ENCODE peak calls at places on chromosomes 12 and 14, in nine cellular contexts. K is GM12878, M is A549, P is sigmoid colon, D is suprapubic skin, L is transverse colon, A is SK-N-SH, X is K562, H is stomach. G is an unnamed sample.

GRCh38 chr14:104134061-104134965 is 4.1 kb upstream of the KIF26A start:
- DNase-seq in K (no peak), M (no peak), P (no peak), D (peak), L (no peak), A (peak), X (no peak), H (no peak), G (no peak)

GRCh38 chr14:52267501-52268190 is at the start of gene PTGDR:
- DNase-seq in K (no peak), M (no peak), P (no peak), D (no peak), L (peak), A (peak), X (no peak), H (peak), G (peak)

GRCh38 chr12:49890096-49890461 is 13.6 kb downstream of the FAIM2 start:
- DNase-seq in K (no peak), M (no peak), P (no peak), D (no peak), L (no peak), A (no peak), X (no peak), H (no peak), G (no peak)

GRCh38 chr12:70154960-70155589 is 88.2 kb upstream of the CNOT2 start:
- DNase-seq in K (no peak), M (peak), P (no peak), D (no peak), L (no peak), A (no peak), X (no peak), H (no peak), G (no peak)

GRCh38 chr12:44063671-44064070 is 227.8 kb downstream of the TMEM117 start:
- DNase-seq in K (no peak), M (no peak), P (no peak), D (no peak), L (no peak), A (no peak), X (no peak), H (no peak), G (no peak)

GRCh38 chr12:119630962-119631550 is 36.9 kb upstream of the PRKAB1 start:
- DNase-seq in K (no peak), M (no peak), P (no peak), D (no peak), L (no peak), A (no peak), X (peak), H (no peak), G (no peak)

GRCh38 chr14:55512421-55512820 is 67.6 kb upstream of the KTN1 start:
- DNase-seq in K (no peak), M (no peak), P (no peak), D (no peak), L (no peak), A (no peak), X (no peak), H (no peak), G (no peak)

GRCh38 chr14:52693004-52693403 is 2.4 kb downstream of the ERO1A start:
- DNase-seq in K (no peak), M (no peak), P (no peak), D (no peak), L (no peak), A (no peak), X (no peak), H (no peak), G (no peak)

GRCh38 chr14:105365681-105366080 is 32.7 kb upstream of the TEX22 start:
- DNase-seq in K (no peak), M (no peak), P (no peak), D (no peak), L (no peak), A (no peak), X (no peak), H (no peak), G (no peak)

GRCh38 chr14:99982449-99983250 is 82.6 kb upstream of the EVL start:
- DNase-seq in K (peak), M (peak), P (no peak), D (no peak), L (peak), A (peak), X (peak), H (peak), G (no peak)

GRCh38 chr12:47219243-47219642 is 139.5 kb upstream of the AMIGO2 start:
- DNase-seq in K (no peak), M (peak), P (no peak), D (no peak), L (no peak), A (no peak), X (no peak), H (no peak), G (no peak)

GRCh38 chr12:32273712-32274111 is 125.6 kb upstream of the FGD4 start:
- DNase-seq in K (no peak), M (no peak), P (no peak), D (no peak), L (peak), A (no peak), X (peak), H (no peak), G (no peak)

GRCh38 chr12:53938276-53939140 is at the start of gene HOXC13:
- DNase-seq in K (no peak), M (peak), P (no peak), D (peak), L (no peak), A (peak), X (peak), H (no peak), G (peak)

GRCh38 chr12:52672321-52672933 is 7.8 kb downstream of the KRT1 start:
- DNase-seq in K (no peak), M (peak), P (no peak), D (peak), L (no peak), A (no peak), X (no peak), H (no peak), G (no peak)

GRCh38 chr12:9754984-9755383 is 5.7 kb downstream of the CD69 start:
- DNase-seq in K (no peak), M (no peak), P (no peak), D (no peak), L (no peak), A (no peak), X (no peak), H (no peak), G (no peak)

GRCh38 chr12:93699271-93700141 is 22.3 kb downstream of the CRADD start:
- DNase-seq in K (no peak), M (no peak), P (no peak), D (no peak), L (no peak), A (no peak), X (no peak), H (no peak), G (no peak)

GRCh38 chr14:97713023-97713422 is 915.8 kb downstream of the VRK1 start:
- DNase-seq in K (no peak), M (peak), P (no peak), D (no peak), L (no peak), A (no peak), X (no peak), H (no peak), G (no peak)

GRCh38 chr14:101961011-101961721 is 3.2 kb upstream of the DYNC1H1 start:
- DNase-seq in K (peak), M (peak), P (peak), D (no peak), L (peak), A (peak), X (peak), H (peak), G (peak)

GRCh38 chr14:94100847-94101246 is 9.7 kb upstream of the IFI27 start:
- DNase-seq in K (no peak), M (peak), P (no peak), D (no peak), L (no peak), A (no peak), X (no peak), H (no peak), G (no peak)

GRCh38 chr12:6697584-6698351 is 2.8 kb downstream of the PIANP start:
- DNase-seq in K (no peak), M (peak), P (peak), D (no peak), L (peak), A (peak), X (peak), H (peak), G (no peak)

GRCh38 chr14:92986254-92987147 is 63.6 kb downstream of the CHGA start:
- DNase-seq in K (no peak), M (peak), P (peak), D (no peak), L (no peak), A (peak), X (no peak), H (peak), G (peak)

GRCh38 chr14:105605501-105606304 is 79.3 kb downstream of the TMEM121 start:
- DNase-seq in K (no peak), M (no peak), P (peak), D (peak), L (no peak), A (no peak), X (no peak), H (no peak), G (no peak)

DNA sequence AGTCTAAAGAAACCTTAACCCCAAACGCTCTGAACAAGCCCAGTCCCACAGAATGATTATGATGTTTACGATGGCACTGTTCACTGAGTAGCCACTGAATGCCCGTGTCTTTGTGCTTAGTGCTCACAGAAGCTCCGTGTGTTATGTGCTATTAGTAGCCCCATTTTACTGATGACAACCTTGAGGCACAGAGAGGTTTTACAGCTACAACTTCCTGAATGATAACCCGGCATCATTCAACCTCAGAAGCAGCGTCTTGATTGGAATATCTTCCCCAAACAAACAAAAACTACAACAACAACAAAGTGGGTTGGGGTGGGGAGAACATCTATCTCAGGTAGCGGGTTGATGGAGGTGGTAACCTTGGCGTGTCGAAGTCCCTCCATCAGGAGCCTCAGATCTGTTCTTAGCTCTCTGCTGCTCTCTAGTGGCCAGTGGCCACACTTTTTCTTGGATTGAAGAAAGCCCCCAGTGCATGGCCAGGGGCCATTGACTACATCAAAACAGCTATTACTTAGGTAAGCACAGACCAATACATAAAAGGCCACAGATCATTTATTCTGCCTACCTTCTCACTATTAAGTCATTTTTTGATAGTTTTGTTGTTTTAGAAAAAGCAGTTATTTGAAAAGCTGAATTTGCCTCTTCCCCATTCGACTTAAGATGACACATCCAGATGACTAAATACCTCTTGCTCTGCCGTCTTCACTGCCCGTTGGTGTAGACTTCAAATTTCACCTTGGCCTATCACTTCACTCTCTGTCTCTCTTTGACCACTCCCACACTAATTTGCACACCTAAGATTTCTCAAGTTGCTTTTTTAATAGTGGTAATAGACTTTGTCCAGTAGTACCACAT is 376.9 kb downstream of the GALC start:
- DNase-seq in K (no peak), M (peak), P (peak), D (no peak), L (peak), A (peak), X (peak), H (peak), G (peak)
- TF ChIP-seq CTCF in K (peak), M (peak), P (peak), D (no peak), L (no peak), A (peak), X (peak), H (peak), G (no peak)

DNA sequence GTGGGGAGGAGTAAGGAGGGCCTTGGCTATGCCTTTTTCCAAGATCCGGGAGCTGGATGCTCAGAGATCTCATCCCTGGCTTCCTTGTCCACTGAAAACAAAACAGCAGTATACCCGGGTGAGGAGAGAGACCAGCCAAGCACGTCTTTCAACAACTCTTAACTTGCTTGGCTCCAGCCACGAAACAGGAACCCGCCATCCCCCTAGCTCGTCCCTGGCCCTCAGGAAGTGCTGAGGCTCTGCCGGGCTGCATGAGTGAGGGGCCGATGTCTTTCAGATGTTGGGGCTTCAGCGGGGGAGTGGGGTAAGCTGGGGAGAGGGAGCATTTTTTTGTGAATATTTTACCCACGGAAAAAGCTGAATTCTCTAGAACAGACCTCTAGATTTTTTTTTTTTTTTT is 231.1 kb downstream of the CACNA1C start:
- DNase-seq in K (no peak), M (no peak), P (no peak), D (no peak), L (peak), A (no peak), X (no peak), H (no peak), G (no peak)
- TF ChIP-seq EP300 in K (no peak), M (no peak), P (no peak), D (no peak), L (no peak), A (no peak), X (no peak), H (no peak), G (no peak)

GRCh38 chr14:24052656-24053547 is 1.1 kb downstream of the CARMIL3 start:
- DNase-seq in K (no peak), M (no peak), P (no peak), D (no peak), L (no peak), A (no peak), X (no peak), H (no peak), G (no peak)

GRCh38 chr14:24051789-24052655 is at the start of gene CARMIL3:
- DNase-seq in K (no peak), M (peak), P (peak), D (no peak), L (peak), A (peak), X (peak), H (peak), G (peak)

GRCh38 chr14:24054646-24055045 is 2.8 kb downstream of the CARMIL3 start:
- DNase-seq in K (no peak), M (no peak), P (no peak), D (no peak), L (no peak), A (peak), X (no peak), H (no peak), G (no peak)

GRCh38 chr14:24054324-24054641 is 2.5 kb downstream of the CARMIL3 start:
- DNase-seq in K (no peak), M (no peak), P (no peak), D (peak), L (no peak), A (no peak), X (no peak), H (no peak), G (no peak)

DNA sequence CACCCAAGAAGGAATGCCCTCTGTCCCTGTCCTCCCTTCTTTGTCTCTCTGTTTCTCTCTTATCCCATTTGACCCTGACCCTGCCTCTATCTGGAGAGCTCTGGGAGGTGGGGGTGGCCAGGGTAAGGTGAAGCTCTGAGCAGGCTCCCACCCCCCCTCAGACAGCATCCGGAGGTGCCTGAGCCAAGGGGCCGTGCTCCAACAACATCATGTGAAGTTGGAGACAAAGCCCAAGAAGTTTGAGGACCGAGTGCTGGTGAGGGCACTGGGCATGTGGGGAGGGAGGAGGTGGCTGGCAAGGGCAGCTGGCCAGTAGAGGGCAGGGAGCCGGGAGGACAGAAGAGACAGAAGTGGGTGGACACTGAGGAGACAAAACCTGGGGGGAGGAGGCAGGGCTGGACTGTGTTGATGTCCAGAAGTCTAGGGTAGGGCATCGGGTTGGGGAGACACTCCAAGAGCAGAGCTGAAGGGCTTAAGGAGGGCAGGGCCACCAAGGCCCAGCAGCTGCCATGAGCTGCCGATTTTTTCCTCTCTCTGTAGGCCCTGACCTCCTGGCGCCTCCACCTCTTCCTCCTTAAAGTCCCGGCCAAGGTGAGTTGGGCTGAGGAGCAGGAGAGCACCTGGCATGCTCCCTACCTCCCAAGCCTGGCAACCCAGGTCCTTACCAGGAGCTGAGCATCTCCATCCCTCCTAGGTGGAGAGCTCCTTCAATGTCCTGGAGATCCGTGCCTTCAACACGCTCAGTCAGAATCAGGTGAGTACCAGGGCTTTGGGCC is 1.9 kb downstream of the CARMIL3 start:
- DNase-seq in K (no peak), M (no peak), P (peak), D (peak), L (no peak), A (peak), X (no peak), H (no peak), G (no peak)
- TF ChIP-seq CTCF in K (no peak), M (no peak), P (no peak), D (no peak), L (no peak), A (no peak), X (no peak), H (no peak), G (no peak)

GRCh38 chr12:26088999-26089398 is 35.8 kb downstream of the BHLHE41 start:
- DNase-seq in K (peak), M (no peak), P (no peak), D (no peak), L (no peak), A (no peak), X (no peak), H (no peak), G (no peak)

GRCh38 chr12:26091837-26092236 is 33.0 kb downstream of the BHLHE41 start:
- DNase-seq in K (no peak), M (no peak), P (no peak), D (no peak), L (no peak), A (peak), X (no peak), H (no peak), G (no peak)

GRCh38 chr12:26092706-26093105 is 32.1 kb downstream of the BHLHE41 start:
- DNase-seq in K (no peak), M (no peak), P (no peak), D (no peak), L (no peak), A (no peak), X (no peak), H (no peak), G (no peak)

DNA sequence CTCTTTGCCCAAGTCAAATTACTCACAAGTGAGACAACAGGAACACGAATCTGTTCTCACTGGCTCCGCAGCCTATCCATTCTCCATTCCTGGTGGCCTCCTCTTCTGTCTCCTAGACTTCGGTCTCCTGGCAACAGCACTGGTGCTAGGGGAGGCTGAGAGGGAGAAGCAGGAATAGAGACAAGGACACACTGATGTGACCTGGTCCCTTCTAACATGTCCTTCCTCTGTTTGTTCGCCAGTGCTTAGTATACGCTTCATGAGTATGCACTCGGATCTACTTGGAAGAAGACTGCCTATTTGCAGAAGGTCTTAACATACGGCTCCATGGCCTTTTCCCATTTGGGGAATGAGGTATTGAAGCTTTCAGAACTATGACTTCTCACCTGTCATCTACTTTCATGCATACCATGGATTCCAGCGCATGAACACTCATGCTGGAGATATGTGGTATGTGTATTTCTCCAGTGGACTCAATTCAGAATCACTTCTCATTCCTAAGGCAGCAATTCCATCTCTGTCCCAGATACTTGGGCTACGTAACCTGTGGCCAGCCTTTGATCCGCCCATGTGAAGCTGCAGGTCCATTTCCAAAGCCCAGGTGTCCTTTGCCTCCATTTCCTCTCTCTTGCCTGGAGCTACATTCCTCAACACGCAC is 33.9 kb downstream of the BHLHE41 start:
- DNase-seq in K (no peak), M (no peak), P (no peak), D (no peak), L (no peak), A (no peak), X (no peak), H (no peak), G (no peak)
- TF ChIP-seq EP300 in K (no peak), M (no peak), P (no peak), D (no peak), L (no peak), A (no peak), X (no peak), H (no peak), G (no peak)

G was measured in ovary.